ENCODE peak calls at places on chromosomes 4 and X, in ten cellular contexts. T is SJCRH30, X is fibroblast of lung, O is lower leg skin, N is breast epithelium, P is AG04450, J is right cardiac atrium, Y is left lung, H is pancreas, Z is fibroblast of the aortic adventitia. M is an unnamed sample.
A peak's percentile ranks its signal among the peaks of the same experiment; 100 is the strongest.

GRCh38 chr4:128241425-128241913 is 46.1 kb downstream of the PGRMC2 start:
- DNase-seq in T (peak; percentile 71), X (peak; percentile 99), O (no peak), N (peak; percentile 62), P (peak; percentile 98), J (no peak), Y (no peak), H (no peak), Z (peak; percentile 97), M (peak; percentile 19)

GRCh38 chrX:155027509-155028066 is 944 bp downstream of the FUNDC2 start:
- DNase-seq in T (peak; percentile 31), X (peak; percentile 79), O (no peak), N (no peak), P (no peak), J (no peak), Y (no peak), H (no peak), Z (peak; percentile 86), M (no peak)

GRCh38 chr4:1369484-1370079 is 22.6 kb downstream of the UVSSA start:
- DNase-seq in T (no peak), X (no peak), O (peak; percentile 57), N (no peak), P (no peak), J (no peak), Y (no peak), H (no peak), Z (no peak), M (no peak)

GRCh38 chrX:72255445-72255844 is 16.6 kb upstream of the ERCC6L start:
- DNase-seq in T (no peak), X (no peak), O (no peak), N (no peak), P (no peak), J (no peak), Y (peak; percentile 46), H (peak; percentile 39), Z (no peak), M (no peak)

GRCh38 chr4:572594-572993 is 3.5 kb downstream of the TMEM271 start:
- DNase-seq in T (no peak), X (no peak), O (no peak), N (no peak), P (no peak), J (no peak), Y (no peak), H (no peak), Z (no peak), M (no peak)

GRCh38 chrX:49858341-49858740 is 20.9 kb upstream of the USP27X start:
- DNase-seq in T (no peak), X (no peak), O (no peak), N (no peak), P (no peak), J (no peak), Y (no peak), H (no peak), Z (no peak), M (no peak)

GRCh38 chr4:151576627-151577026 is 167.7 kb downstream of the FHIP1A start:
- DNase-seq in T (no peak), X (no peak), O (no peak), N (no peak), P (no peak), J (no peak), Y (no peak), H (no peak), Z (no peak), M (no peak)

GRCh38 chr4:169823685-169824084 is 65.9 kb upstream of the HPF1 start:
- DNase-seq in T (peak; percentile 76), X (peak; percentile 54), O (no peak), N (no peak), P (peak; percentile 10), J (no peak), Y (no peak), H (peak; percentile 35), Z (peak; percentile 70), M (no peak)

GRCh38 chr4:88697588-88698329 is at the start of gene NAP1L5:
- DNase-seq in T (peak; percentile 74), X (peak; percentile 86), O (peak; percentile 92), N (peak; percentile 58), P (no peak), J (peak; percentile 87), Y (peak; percentile 63), H (peak; percentile 46), Z (peak; percentile 74), M (peak; percentile 71)

GRCh38 chr4:59936566-59936965 is 1263.6 kb upstream of the ADGRL3 start:
- DNase-seq in T (no peak), X (no peak), O (no peak), N (no peak), P (no peak), J (no peak), Y (no peak), H (no peak), Z (no peak), M (no peak)

GRCh38 chr4:73707269-73707875 is 33.0 kb upstream of the CXCL8 start:
- DNase-seq in T (no peak), X (no peak), O (no peak), N (no peak), P (no peak), J (no peak), Y (no peak), H (no peak), Z (no peak), M (no peak)

GRCh38 chr4:4922441-4922840 is 63.0 kb downstream of the MSX1 start:
- DNase-seq in T (no peak), X (no peak), O (peak; percentile 34), N (no peak), P (no peak), J (no peak), Y (no peak), H (no peak), Z (no peak), M (no peak)

GRCh38 chrX:136496768-136497555 is 430 bp upstream of the HTATSF1 start:
- DNase-seq in T (peak; percentile 81), X (peak; percentile 86), O (peak; percentile 97), N (peak; percentile 81), P (peak; percentile 45), J (peak; percentile 92), Y (peak; percentile 87), H (peak; percentile 79), Z (peak; percentile 80), M (peak; percentile 91)

GRCh38 chr4:41399191-41399590 is 138.8 kb upstream of the LIMCH1 start:
- DNase-seq in T (no peak), X (no peak), O (no peak), N (no peak), P (no peak), J (no peak), Y (no peak), H (no peak), Z (no peak), M (no peak)
- H3K4me3 ChIP-seq in T (no peak overlapping the region), X (no peak overlapping the region), O (no peak overlapping the region), N (no peak overlapping the region), P (no peak overlapping the region), J (no peak overlapping the region), Y (no peak overlapping the region), H (no peak overlapping the region), Z (no peak overlapping the region), M (no peak overlapping the region)

GRCh38 chr4:180827193-180827592 is 1416.0 kb upstream of the TENM3 start:
- DNase-seq in T (peak; percentile 2), X (peak; percentile 59), O (no peak), N (no peak), P (no peak), J (peak; percentile 42), Y (no peak), H (no peak), Z (peak; percentile 50), M (no peak)
- H3K4me3 ChIP-seq in T (no peak overlapping the region), X (peak overlapping the region; percentile 58), O (no peak overlapping the region), N (peak overlapping the region; percentile 63), P (peak overlapping the region; percentile 58), J (peak overlapping the region; percentile 71), Y (peak overlapping the region; percentile 15), H (no peak overlapping the region), Z (peak overlapping the region; percentile 53), M (peak overlapping the region; percentile 53)

DNA sequence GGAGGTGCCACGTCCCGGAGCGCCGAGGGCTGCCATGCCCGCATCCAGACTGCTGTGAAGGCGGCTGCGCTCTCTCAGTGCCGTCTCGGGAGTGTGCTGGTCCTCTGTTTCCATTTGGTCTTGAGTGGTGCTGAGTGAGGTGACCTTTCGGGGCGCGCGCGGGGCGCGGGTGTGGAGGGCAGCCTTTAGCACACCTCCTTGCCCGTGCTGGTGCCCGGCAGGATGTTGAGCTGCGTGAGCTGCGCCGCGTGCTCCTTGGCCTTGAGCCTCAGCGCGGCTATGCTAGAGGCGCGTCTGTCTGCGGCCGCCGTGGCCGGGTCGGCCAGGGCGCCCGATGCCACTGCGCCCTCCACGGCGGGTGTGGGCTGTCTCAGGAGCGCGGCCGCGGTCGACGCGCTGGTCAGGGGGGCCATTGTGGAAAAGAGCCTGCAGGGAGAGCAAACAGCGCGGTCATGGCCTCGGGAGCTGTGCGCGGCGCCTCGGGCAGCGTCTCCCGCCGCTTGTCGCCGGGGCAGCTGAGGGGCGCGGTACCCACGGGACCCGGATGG is 11.2 kb downstream of the ARX start:
- DNase-seq in T (no peak), X (no peak), O (no peak), N (no peak), P (no peak), J (no peak), Y (no peak), H (no peak), Z (no peak), M (no peak)
- H3K4me3 ChIP-seq in T (no peak overlapping the region), X (no peak overlapping the region), O (no peak overlapping the region), N (peak overlapping the region; percentile 34), P (no peak overlapping the region), J (no peak overlapping the region), Y (no peak overlapping the region), H (no peak overlapping the region), Z (peak overlapping the region; percentile 17), M (peak overlapping the region; percentile 53)

GRCh38 chr4:121308328-121308663 is 72.5 kb downstream of the QRFPR start:
- DNase-seq in T (no peak), X (peak; percentile 19), O (no peak), N (no peak), P (no peak), J (no peak), Y (no peak), H (no peak), Z (peak; percentile 1), M (no peak)

GRCh38 chr4:121304843-121305348 is 75.9 kb downstream of the QRFPR start:
- DNase-seq in T (no peak), X (no peak), O (no peak), N (no peak), P (no peak), J (no peak), Y (no peak), H (no peak), Z (no peak), M (no peak)

GRCh38 chr4:121307441-121308327 is 73.1 kb downstream of the QRFPR start:
- DNase-seq in T (peak; percentile 73), X (peak; percentile 75), O (no peak), N (no peak), P (no peak), J (no peak), Y (no peak), H (no peak), Z (peak; percentile 59), M (no peak)

GRCh38 chr4:121306932-121307331 is 73.9 kb downstream of the QRFPR start:
- DNase-seq in T (no peak), X (no peak), O (no peak), N (no peak), P (no peak), J (no peak), Y (no peak), H (no peak), Z (no peak), M (no peak)

DNA sequence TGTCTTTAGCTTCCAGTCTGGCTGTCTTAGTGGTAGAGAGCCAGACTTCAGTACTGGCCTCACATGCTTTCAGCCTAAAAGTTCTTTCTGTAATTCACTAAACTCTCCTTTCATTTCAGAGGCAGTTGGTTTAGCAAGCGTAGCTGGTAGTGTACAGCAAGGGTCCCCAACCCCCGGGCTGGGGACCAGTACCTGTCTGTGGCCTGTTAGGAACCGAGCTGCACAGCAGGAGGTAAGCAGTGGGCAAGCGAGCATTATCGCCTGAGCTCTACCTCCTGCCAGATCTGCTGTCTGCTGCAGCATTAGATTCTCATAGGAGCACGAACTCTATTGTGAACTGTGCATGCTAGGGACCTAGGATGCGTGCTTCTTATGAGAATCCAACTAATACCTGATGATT is 72.0 kb downstream of the QRFPR start:
- DNase-seq in T (no peak), X (no peak), O (no peak), N (no peak), P (no peak), J (no peak), Y (no peak), H (no peak), Z (no peak), M (no peak)
- H3K4me3 ChIP-seq in T (no peak overlapping the region), X (no peak overlapping the region), O (no peak overlapping the region), N (no peak overlapping the region), P (no peak overlapping the region), J (no peak overlapping the region), Y (no peak overlapping the region), H (no peak overlapping the region), Z (no peak overlapping the region), M (no peak overlapping the region)

M was measured in psoas muscle.